ENCODE peak calls at places on chromosome 14, in seven cellular contexts. Q, J, E, O, I, V and H are unnamed samples.

GRCh38 chr14:57189070-57189469 is 79.6 kb downstream of the EXOC5 start:
- DNase-seq in O (no peak), I (peak; percentile 3), Q (no peak), V (no peak), J (peak; percentile 15), E (peak; percentile 48), H (peak; percentile 60)

GRCh38 chr14:61246721-61247120 is 34.4 kb downstream of the TMEM30B start:
- DNase-seq in V (no peak), J (no peak), O (no peak), E (no peak), I (no peak), Q (no peak), H (no peak)

GRCh38 chr14:95500772-95501401 is 15.6 kb downstream of the SYNE3 start:
- DNase-seq in J (no peak), E (no peak), Q (no peak), O (no peak), I (no peak), V (no peak), H (no peak)

GRCh38 chr14:71139058-71139946 is 232.0 kb downstream of the PCNX1 start:
- DNase-seq in Q (peak; percentile 17), I (peak; percentile 31), V (peak; percentile 71), E (peak; percentile 85), J (peak; percentile 21), O (peak; percentile 83), H (peak; percentile 63)

GRCh38 chr14:91796622-91797347 is 64.9 kb upstream of the CATSPERB start:
- DNase-seq in E (no peak), Q (no peak), J (no peak), O (no peak), V (no peak), I (no peak), H (no peak)

GRCh38 chr14:50156111-50156510 is 39.7 kb upstream of the VCPKMT start:
- DNase-seq in O (no peak), J (no peak), V (no peak), I (no peak), Q (no peak), E (no peak), H (no peak)

GRCh38 chr14:61322799-61323290 is 1.5 kb downstream of the PRKCH start:
- DNase-seq in O (no peak), Q (no peak), I (no peak), J (peak; percentile 66), E (peak; percentile 27), V (no peak), H (peak; percentile 58)

GRCh38 chr14:80959448-80960006 is 4.1 kb downstream of the TSHR start:
- DNase-seq in I (no peak), E (no peak), O (no peak), J (no peak), Q (peak; percentile 91), V (no peak), H (no peak)

GRCh38 chr14:43407721-43408120 is 1099.4 kb downstream of the FSCB start:
- DNase-seq in E (no peak), J (no peak), O (no peak), I (no peak), Q (no peak), V (no peak), H (no peak)

GRCh38 chr14:69152181-69152943 is 557 bp downstream of the DCAF5 start:
- DNase-seq in Q (no peak), O (peak; percentile 69), J (no peak), E (peak; percentile 67), V (peak; percentile 56), I (peak; percentile 20), H (peak; percentile 79)

GRCh38 chr14:21923820-21924219 is 250.2 kb upstream of the OR4E1 start:
- DNase-seq in V (no peak), E (no peak), O (no peak), I (no peak), J (no peak), Q (no peak), H (no peak)

GRCh38 chr14:23831591-23831990 is 122.0 kb upstream of the DHRS4 start:
- DNase-seq in J (no peak), Q (no peak), I (no peak), V (no peak), E (no peak), O (no peak), H (no peak)

GRCh38 chr14:99946652-99947489 is 118.4 kb upstream of the EVL start:
- DNase-seq in I (no peak), E (peak; percentile 90), Q (no peak), V (peak; percentile 78), O (peak; percentile 88), J (no peak), H (peak; percentile 53)

GRCh38 chr14:90483551-90483950 is 86.7 kb downstream of the CALM1 start:
- DNase-seq in V (peak; percentile 15), Q (no peak), I (no peak), E (no peak), O (no peak), J (no peak), H (no peak)

GRCh38 chr14:47391105-47391504 is 284.3 kb downstream of the MDGA2 start:
- DNase-seq in O (no peak), E (no peak), J (no peak), Q (no peak), I (no peak), V (no peak), H (no peak)

GRCh38 chr14:19729359-19729758 is 14.0 kb upstream of the OR4Q3 start:
- DNase-seq in J (no peak), V (no peak), Q (no peak), E (no peak), O (no peak), I (no peak), H (no peak)

DNA sequence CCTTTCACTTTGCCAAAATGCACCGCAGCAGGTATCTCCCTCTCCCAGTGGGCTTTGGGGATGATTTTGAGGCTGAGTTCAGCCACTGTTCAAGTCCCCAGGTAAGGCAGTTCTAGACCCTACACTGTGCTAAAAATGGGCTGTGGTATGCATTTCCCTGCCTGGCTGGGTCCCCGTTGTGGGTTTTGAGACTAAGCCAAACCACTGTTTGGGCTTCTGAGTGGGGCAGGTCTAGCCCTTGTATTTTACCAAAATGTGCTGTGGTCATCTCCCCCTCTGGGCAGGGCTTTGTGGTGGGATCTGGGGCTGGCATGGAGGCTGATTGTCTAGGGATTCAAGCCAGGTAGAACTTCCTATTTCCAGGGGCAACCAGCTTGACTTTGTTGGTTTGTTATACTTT is 13.6 kb upstream of the OR4Q3 start:
- DNase-seq in E (no peak), O (no peak), V (no peak), J (no peak), I (no peak), Q (no peak), H (no peak)
- TF ChIP-seq JUND in E (no peak), O (no peak), V (no peak), J (no peak), I (no peak), Q (no peak), H (no peak)

GRCh38 chr14:40367717-40368116 is 935.5 kb upstream of the FBXO33 start:
- DNase-seq in O (no peak), J (no peak), Q (no peak), E (no peak), V (no peak), I (no peak), H (no peak)

GRCh38 chr14:40365305-40365704 is 933.1 kb upstream of the FBXO33 start:
- DNase-seq in I (no peak), Q (no peak), E (no peak), V (no peak), O (no peak), J (no peak), H (peak; percentile 12)

GRCh38 chr14:40374221-40374620 is 942.0 kb upstream of the FBXO33 start:
- DNase-seq in V (no peak), E (no peak), J (no peak), Q (no peak), I (no peak), O (no peak), H (no peak)

GRCh38 chr14:40368314-40368713 is 936.1 kb upstream of the FBXO33 start:
- DNase-seq in V (no peak), J (no peak), E (no peak), Q (no peak), I (no peak), O (no peak), H (peak; percentile 92)

DNA sequence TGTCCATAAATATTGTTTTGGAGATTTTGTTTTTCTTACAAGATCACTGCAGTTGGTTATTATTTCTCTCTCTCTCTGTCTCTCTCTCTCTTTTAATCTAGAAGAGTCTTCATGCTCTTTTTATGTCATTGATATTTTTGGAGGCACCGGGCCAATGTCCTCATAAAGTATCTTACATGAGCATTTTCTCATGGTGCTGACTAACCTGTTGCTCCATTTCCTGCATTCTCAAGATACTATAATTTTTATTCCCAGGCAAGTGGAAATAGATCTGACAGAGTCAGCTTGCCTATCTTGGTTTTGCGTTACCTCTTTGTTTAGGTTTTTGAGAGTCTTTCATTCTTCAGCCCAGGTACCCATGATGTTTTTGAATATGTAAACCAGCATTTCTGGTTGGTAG is 938.8 kb upstream of the FBXO33 start:
- DNase-seq in E (no peak), I (no peak), O (no peak), Q (no peak), V (no peak), J (no peak), H (no peak)
- TF ChIP-seq JUND in E (no peak), I (no peak), O (no peak), Q (no peak), V (no peak), J (no peak), H (no peak)

DNA sequence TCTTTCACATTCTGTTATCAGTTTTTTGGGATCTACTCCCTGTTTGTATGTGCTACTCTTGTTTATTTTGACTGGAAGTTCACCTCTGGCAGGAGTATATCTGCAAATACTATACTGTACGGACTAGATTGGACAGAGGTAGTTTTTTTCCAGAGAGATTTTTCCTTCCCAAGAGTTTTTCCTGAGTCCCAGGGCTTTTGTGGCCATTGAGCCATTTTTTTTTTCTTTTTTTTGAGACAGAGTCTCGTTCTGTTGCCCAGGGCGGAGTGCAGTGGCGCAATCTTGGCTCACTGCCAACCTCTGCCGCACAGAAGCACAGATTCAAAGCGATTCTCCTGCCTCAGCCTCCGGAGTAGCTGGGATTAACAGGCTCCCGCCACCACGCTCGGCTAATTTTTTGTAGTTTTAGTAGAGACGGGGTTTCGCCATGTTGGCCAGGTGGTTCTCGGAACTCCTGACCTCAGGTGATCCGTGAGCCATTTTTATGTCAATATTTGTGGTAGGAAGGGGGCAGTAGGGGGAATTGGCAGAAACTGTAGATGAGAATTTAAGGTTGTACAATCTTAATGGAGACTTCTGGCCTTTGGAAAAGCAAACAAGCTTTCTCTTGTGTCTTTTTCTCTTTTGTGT is 19.4 kb downstream of the KTN1 start:
- DNase-seq in Q (no peak), I (peak; percentile 93), V (no peak), E (no peak), J (peak; percentile 75), O (no peak), H (peak; percentile 23)
- TF ChIP-seq JUND in Q (no peak), I (peak; percentile 73), V (no peak), E (no peak), J (no peak), O (no peak), H (no peak)

DNA sequence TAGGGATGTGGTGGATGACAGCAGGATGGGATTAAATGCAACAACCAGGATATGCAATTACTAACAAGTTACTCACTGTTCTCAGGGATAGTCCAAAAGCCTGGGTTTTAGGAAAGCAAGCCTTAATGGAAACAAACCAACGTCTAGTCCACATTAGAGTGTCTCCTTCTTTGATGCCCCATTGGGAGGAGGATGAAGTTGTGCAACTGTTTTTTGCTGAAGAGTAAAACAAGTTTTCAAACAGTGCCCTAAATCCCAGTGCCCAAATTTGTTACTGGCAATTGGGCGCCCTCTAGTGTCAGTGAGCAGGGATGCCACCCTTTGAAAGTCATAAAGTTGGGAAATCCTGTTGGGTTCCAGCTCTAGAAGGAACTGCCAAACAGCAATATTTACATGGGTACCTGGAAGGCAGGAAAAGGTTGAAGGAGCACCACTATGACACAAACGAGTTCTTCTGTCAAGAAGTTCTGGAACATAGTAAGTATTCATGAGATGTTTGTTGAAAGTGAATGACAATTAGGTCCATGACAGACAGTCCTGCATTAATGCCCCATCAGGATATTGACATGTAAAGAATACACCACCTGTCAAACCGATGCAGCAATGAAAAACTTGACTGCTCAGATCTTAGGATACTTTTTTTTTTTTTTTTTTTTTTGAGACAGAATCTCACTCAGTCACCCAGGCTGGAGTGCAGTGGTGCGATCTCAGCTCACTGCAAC is 11.1 kb upstream of the DPF3 start:
- DNase-seq in V (peak; percentile 30), E (peak; percentile 65), J (peak; percentile 44), I (peak; percentile 53), O (peak; percentile 71), Q (no peak), H (peak; percentile 87)
- TF ChIP-seq JUND in V (no peak), E (no peak), J (no peak), I (no peak), O (no peak), Q (no peak), H (no peak)